ENCODE peak calls at places on chromosomes 5 and 9, in ten cellular contexts. One of them, this sample, is unnamed.

GRCh38 chr5:116759860-116760644 is 185.4 kb upstream of the SEMA6A start:
- DNase-seq in neural crest cell: no peak
- DNase-seq in mesendoderm: peak
- DNase-seq in Ammon's horn: no peak
- DNase-seq in hippocampal formation: no peak
- DNase-seq in activated CD4-positive, alpha-beta T cell treated with anti-CD3 and anti-CD28 coated beads for 1 hour: no peak
- DNase-seq in stimulated activated CD8-positive, alpha-beta memory T cell treated with anti-CD3 and anti-CD28 coated beads, Interleukin-7, amount 100 ng/mL, for 4 hours: no peak
- DNase-seq in non-pigmented ciliary epithelial cell: peak
- DNase-seq in activated T-helper 1 cell treated with anti-CD3 and anti-CD28 coated beads, Interleukin-12 subunit alpha, Interleukin-12 subunit beta, Interleukin-2, Interleukin-4 antibody, amounts not matched to agents 30 ng/mL and 10 ng/mL and 1 ng/mL, durations not matched to agents 14 hours and 24 hours and 36 hours: no peak
- DNase-seq in lung: no peak
- DNase-seq in this sample: no peak

GRCh38 chr5:162703914-162704313 is 636.3 kb downstream of the GABRG2 start:
- DNase-seq in stimulated activated CD8-positive, alpha-beta memory T cell treated with anti-CD3 and anti-CD28 coated beads, Interleukin-7, amount 100 ng/mL, for 4 hours: no peak
- DNase-seq in neural crest cell: no peak
- DNase-seq in activated CD4-positive, alpha-beta T cell treated with anti-CD3 and anti-CD28 coated beads for 1 hour: no peak
- DNase-seq in mesendoderm: peak
- DNase-seq in activated T-helper 1 cell treated with anti-CD3 and anti-CD28 coated beads, Interleukin-12 subunit alpha, Interleukin-12 subunit beta, Interleukin-2, Interleukin-4 antibody, amounts not matched to agents 30 ng/mL and 10 ng/mL and 1 ng/mL, durations not matched to agents 14 hours and 24 hours and 36 hours: no peak
- DNase-seq in Ammon's horn: no peak
- DNase-seq in non-pigmented ciliary epithelial cell: no peak
- DNase-seq in hippocampal formation: no peak
- DNase-seq in lung: no peak
- DNase-seq in this sample: no peak

GRCh38 chr5:96750110-96750822 is 57.5 kb downstream of the ERAP1 start:
- DNase-seq in mesendoderm: no peak
- DNase-seq in activated T-helper 1 cell treated with anti-CD3 and anti-CD28 coated beads, Interleukin-12 subunit alpha, Interleukin-12 subunit beta, Interleukin-2, Interleukin-4 antibody, amounts not matched to agents 30 ng/mL and 10 ng/mL and 1 ng/mL, durations not matched to agents 14 hours and 24 hours and 36 hours: no peak
- DNase-seq in stimulated activated CD8-positive, alpha-beta memory T cell treated with anti-CD3 and anti-CD28 coated beads, Interleukin-7, amount 100 ng/mL, for 4 hours: no peak
- DNase-seq in activated CD4-positive, alpha-beta T cell treated with anti-CD3 and anti-CD28 coated beads for 1 hour: no peak
- DNase-seq in hippocampal formation: no peak
- DNase-seq in lung: no peak
- DNase-seq in Ammon's horn: no peak
- DNase-seq in neural crest cell: no peak
- DNase-seq in non-pigmented ciliary epithelial cell: no peak
- DNase-seq in this sample: no peak

GRCh38 chr5:59071755-59072549 is 489.1 kb downstream of the RAB3C start:
- DNase-seq in lung: no peak
- DNase-seq in Ammon's horn: no peak
- DNase-seq in hippocampal formation: no peak
- DNase-seq in non-pigmented ciliary epithelial cell: no peak
- DNase-seq in stimulated activated CD8-positive, alpha-beta memory T cell treated with anti-CD3 and anti-CD28 coated beads, Interleukin-7, amount 100 ng/mL, for 4 hours: no peak
- DNase-seq in activated T-helper 1 cell treated with anti-CD3 and anti-CD28 coated beads, Interleukin-12 subunit alpha, Interleukin-12 subunit beta, Interleukin-2, Interleukin-4 antibody, amounts not matched to agents 30 ng/mL and 10 ng/mL and 1 ng/mL, durations not matched to agents 14 hours and 24 hours and 36 hours: no peak
- DNase-seq in activated CD4-positive, alpha-beta T cell treated with anti-CD3 and anti-CD28 coated beads for 1 hour: no peak
- DNase-seq in neural crest cell: no peak
- DNase-seq in mesendoderm: no peak
- DNase-seq in this sample: no peak

GRCh38 chr9:86821011-86821845 is 126.1 kb downstream of the GAS1 start:
- DNase-seq in stimulated activated CD8-positive, alpha-beta memory T cell treated with anti-CD3 and anti-CD28 coated beads, Interleukin-7, amount 100 ng/mL, for 4 hours: no peak
- DNase-seq in lung: no peak
- DNase-seq in mesendoderm: no peak
- DNase-seq in hippocampal formation: no peak
- DNase-seq in non-pigmented ciliary epithelial cell: peak
- DNase-seq in activated T-helper 1 cell treated with anti-CD3 and anti-CD28 coated beads, Interleukin-12 subunit alpha, Interleukin-12 subunit beta, Interleukin-2, Interleukin-4 antibody, amounts not matched to agents 30 ng/mL and 10 ng/mL and 1 ng/mL, durations not matched to agents 14 hours and 24 hours and 36 hours: no peak
- DNase-seq in Ammon's horn: no peak
- DNase-seq in activated CD4-positive, alpha-beta T cell treated with anti-CD3 and anti-CD28 coated beads for 1 hour: no peak
- DNase-seq in neural crest cell: no peak
- DNase-seq in this sample: no peak

GRCh38 chr5:172931001-172931536 is 28.2 kb upstream of the RPL26L1 start:
- DNase-seq in non-pigmented ciliary epithelial cell: peak
- DNase-seq in stimulated activated CD8-positive, alpha-beta memory T cell treated with anti-CD3 and anti-CD28 coated beads, Interleukin-7, amount 100 ng/mL, for 4 hours: no peak
- DNase-seq in activated CD4-positive, alpha-beta T cell treated with anti-CD3 and anti-CD28 coated beads for 1 hour: no peak
- DNase-seq in neural crest cell: no peak
- DNase-seq in Ammon's horn: no peak
- DNase-seq in activated T-helper 1 cell treated with anti-CD3 and anti-CD28 coated beads, Interleukin-12 subunit alpha, Interleukin-12 subunit beta, Interleukin-2, Interleukin-4 antibody, amounts not matched to agents 30 ng/mL and 10 ng/mL and 1 ng/mL, durations not matched to agents 14 hours and 24 hours and 36 hours: no peak
- DNase-seq in hippocampal formation: no peak
- DNase-seq in lung: no peak
- DNase-seq in mesendoderm: no peak
- DNase-seq in this sample: peak

GRCh38 chr9:3177362-3177761 is 333.5 kb upstream of the PUM3 start:
- DNase-seq in activated T-helper 1 cell treated with anti-CD3 and anti-CD28 coated beads, Interleukin-12 subunit alpha, Interleukin-12 subunit beta, Interleukin-2, Interleukin-4 antibody, amounts not matched to agents 30 ng/mL and 10 ng/mL and 1 ng/mL, durations not matched to agents 14 hours and 24 hours and 36 hours: no peak
- DNase-seq in lung: no peak
- DNase-seq in stimulated activated CD8-positive, alpha-beta memory T cell treated with anti-CD3 and anti-CD28 coated beads, Interleukin-7, amount 100 ng/mL, for 4 hours: no peak
- DNase-seq in neural crest cell: no peak
- DNase-seq in non-pigmented ciliary epithelial cell: no peak
- DNase-seq in hippocampal formation: no peak
- DNase-seq in Ammon's horn: no peak
- DNase-seq in mesendoderm: no peak
- DNase-seq in activated CD4-positive, alpha-beta T cell treated with anti-CD3 and anti-CD28 coated beads for 1 hour: no peak
- DNase-seq in this sample: no peak

GRCh38 chr5:54659651-54660050 is 142.1 kb downstream of the SNX18 start:
- DNase-seq in activated CD4-positive, alpha-beta T cell treated with anti-CD3 and anti-CD28 coated beads for 1 hour: no peak
- DNase-seq in lung: no peak
- DNase-seq in neural crest cell: no peak
- DNase-seq in non-pigmented ciliary epithelial cell: no peak
- DNase-seq in hippocampal formation: no peak
- DNase-seq in mesendoderm: no peak
- DNase-seq in Ammon's horn: no peak
- DNase-seq in activated T-helper 1 cell treated with anti-CD3 and anti-CD28 coated beads, Interleukin-12 subunit alpha, Interleukin-12 subunit beta, Interleukin-2, Interleukin-4 antibody, amounts not matched to agents 30 ng/mL and 10 ng/mL and 1 ng/mL, durations not matched to agents 14 hours and 24 hours and 36 hours: no peak
- DNase-seq in stimulated activated CD8-positive, alpha-beta memory T cell treated with anti-CD3 and anti-CD28 coated beads, Interleukin-7, amount 100 ng/mL, for 4 hours: no peak
- DNase-seq in this sample: no peak

GRCh38 chr5:169190860-169191259 is 110.1 kb downstream of the SLIT3 start:
- DNase-seq in activated T-helper 1 cell treated with anti-CD3 and anti-CD28 coated beads, Interleukin-12 subunit alpha, Interleukin-12 subunit beta, Interleukin-2, Interleukin-4 antibody, amounts not matched to agents 30 ng/mL and 10 ng/mL and 1 ng/mL, durations not matched to agents 14 hours and 24 hours and 36 hours: no peak
- DNase-seq in lung: no peak
- DNase-seq in stimulated activated CD8-positive, alpha-beta memory T cell treated with anti-CD3 and anti-CD28 coated beads, Interleukin-7, amount 100 ng/mL, for 4 hours: no peak
- DNase-seq in mesendoderm: no peak
- DNase-seq in neural crest cell: no peak
- DNase-seq in hippocampal formation: no peak
- DNase-seq in non-pigmented ciliary epithelial cell: no peak
- DNase-seq in Ammon's horn: no peak
- DNase-seq in activated CD4-positive, alpha-beta T cell treated with anti-CD3 and anti-CD28 coated beads for 1 hour: no peak
- DNase-seq in this sample: no peak

GRCh38 chr5:103498211-103498610 is 64.4 kb downstream of the NUDT12 start:
- DNase-seq in non-pigmented ciliary epithelial cell: no peak
- DNase-seq in hippocampal formation: no peak
- DNase-seq in activated CD4-positive, alpha-beta T cell treated with anti-CD3 and anti-CD28 coated beads for 1 hour: no peak
- DNase-seq in mesendoderm: no peak
- DNase-seq in neural crest cell: no peak
- DNase-seq in lung: no peak
- DNase-seq in stimulated activated CD8-positive, alpha-beta memory T cell treated with anti-CD3 and anti-CD28 coated beads, Interleukin-7, amount 100 ng/mL, for 4 hours: no peak
- DNase-seq in activated T-helper 1 cell treated with anti-CD3 and anti-CD28 coated beads, Interleukin-12 subunit alpha, Interleukin-12 subunit beta, Interleukin-2, Interleukin-4 antibody, amounts not matched to agents 30 ng/mL and 10 ng/mL and 1 ng/mL, durations not matched to agents 14 hours and 24 hours and 36 hours: no peak
- DNase-seq in Ammon's horn: no peak
- DNase-seq in this sample: no peak

GRCh38 chr5:148437249-148437648 is 53.5 kb downstream of the FBXO38 start:
- DNase-seq in hippocampal formation: no peak
- DNase-seq in neural crest cell: no peak
- DNase-seq in Ammon's horn: no peak
- DNase-seq in lung: no peak
- DNase-seq in non-pigmented ciliary epithelial cell: no peak
- DNase-seq in stimulated activated CD8-positive, alpha-beta memory T cell treated with anti-CD3 and anti-CD28 coated beads, Interleukin-7, amount 100 ng/mL, for 4 hours: no peak
- DNase-seq in mesendoderm: no peak
- DNase-seq in activated CD4-positive, alpha-beta T cell treated with anti-CD3 and anti-CD28 coated beads for 1 hour: no peak
- DNase-seq in activated T-helper 1 cell treated with anti-CD3 and anti-CD28 coated beads, Interleukin-12 subunit alpha, Interleukin-12 subunit beta, Interleukin-2, Interleukin-4 antibody, amounts not matched to agents 30 ng/mL and 10 ng/mL and 1 ng/mL, durations not matched to agents 14 hours and 24 hours and 36 hours: no peak
- DNase-seq in this sample: no peak

GRCh38 chr5:103256178-103256577 is 2.4 kb upstream of the MACIR start:
- DNase-seq in mesendoderm: peak
- DNase-seq in activated CD4-positive, alpha-beta T cell treated with anti-CD3 and anti-CD28 coated beads for 1 hour: no peak
- DNase-seq in neural crest cell: no peak
- DNase-seq in lung: no peak
- DNase-seq in non-pigmented ciliary epithelial cell: no peak
- DNase-seq in activated T-helper 1 cell treated with anti-CD3 and anti-CD28 coated beads, Interleukin-12 subunit alpha, Interleukin-12 subunit beta, Interleukin-2, Interleukin-4 antibody, amounts not matched to agents 30 ng/mL and 10 ng/mL and 1 ng/mL, durations not matched to agents 14 hours and 24 hours and 36 hours: no peak
- DNase-seq in Ammon's horn: peak
- DNase-seq in hippocampal formation: peak
- DNase-seq in stimulated activated CD8-positive, alpha-beta memory T cell treated with anti-CD3 and anti-CD28 coated beads, Interleukin-7, amount 100 ng/mL, for 4 hours: no peak
- DNase-seq in this sample: no peak

GRCh38 chr5:126948453-126948852 is 81.9 kb downstream of the MARCHF3 start:
- DNase-seq in mesendoderm: no peak
- DNase-seq in activated T-helper 1 cell treated with anti-CD3 and anti-CD28 coated beads, Interleukin-12 subunit alpha, Interleukin-12 subunit beta, Interleukin-2, Interleukin-4 antibody, amounts not matched to agents 30 ng/mL and 10 ng/mL and 1 ng/mL, durations not matched to agents 14 hours and 24 hours and 36 hours: no peak
- DNase-seq in stimulated activated CD8-positive, alpha-beta memory T cell treated with anti-CD3 and anti-CD28 coated beads, Interleukin-7, amount 100 ng/mL, for 4 hours: no peak
- DNase-seq in Ammon's horn: no peak
- DNase-seq in hippocampal formation: no peak
- DNase-seq in activated CD4-positive, alpha-beta T cell treated with anti-CD3 and anti-CD28 coated beads for 1 hour: no peak
- DNase-seq in neural crest cell: no peak
- DNase-seq in lung: no peak
- DNase-seq in non-pigmented ciliary epithelial cell: no peak
- DNase-seq in this sample: no peak

GRCh38 chr9:114400219-114400618 is 12.4 kb upstream of the AKNA start:
- DNase-seq in non-pigmented ciliary epithelial cell: no peak
- DNase-seq in activated T-helper 1 cell treated with anti-CD3 and anti-CD28 coated beads, Interleukin-12 subunit alpha, Interleukin-12 subunit beta, Interleukin-2, Interleukin-4 antibody, amounts not matched to agents 30 ng/mL and 10 ng/mL and 1 ng/mL, durations not matched to agents 14 hours and 24 hours and 36 hours: no peak
- DNase-seq in stimulated activated CD8-positive, alpha-beta memory T cell treated with anti-CD3 and anti-CD28 coated beads, Interleukin-7, amount 100 ng/mL, for 4 hours: no peak
- DNase-seq in activated CD4-positive, alpha-beta T cell treated with anti-CD3 and anti-CD28 coated beads for 1 hour: no peak
- DNase-seq in Ammon's horn: no peak
- DNase-seq in neural crest cell: no peak
- DNase-seq in lung: no peak
- DNase-seq in hippocampal formation: no peak
- DNase-seq in mesendoderm: no peak
- DNase-seq in this sample: no peak

GRCh38 chr9:134848504-134848903 is 32.1 kb upstream of the FCN2 start:
- DNase-seq in non-pigmented ciliary epithelial cell: no peak
- DNase-seq in neural crest cell: no peak
- DNase-seq in stimulated activated CD8-positive, alpha-beta memory T cell treated with anti-CD3 and anti-CD28 coated beads, Interleukin-7, amount 100 ng/mL, for 4 hours: no peak
- DNase-seq in activated CD4-positive, alpha-beta T cell treated with anti-CD3 and anti-CD28 coated beads for 1 hour: no peak
- DNase-seq in mesendoderm: no peak
- DNase-seq in Ammon's horn: no peak
- DNase-seq in lung: no peak
- DNase-seq in hippocampal formation: no peak
- DNase-seq in activated T-helper 1 cell treated with anti-CD3 and anti-CD28 coated beads, Interleukin-12 subunit alpha, Interleukin-12 subunit beta, Interleukin-2, Interleukin-4 antibody, amounts not matched to agents 30 ng/mL and 10 ng/mL and 1 ng/mL, durations not matched to agents 14 hours and 24 hours and 36 hours: no peak
- DNase-seq in this sample: no peak

GRCh38 chr9:5714501-5715401 is 85.8 kb downstream of the RIC1 start:
- DNase-seq in hippocampal formation: no peak
- DNase-seq in neural crest cell: no peak
- DNase-seq in Ammon's horn: no peak
- DNase-seq in non-pigmented ciliary epithelial cell: no peak
- DNase-seq in activated T-helper 1 cell treated with anti-CD3 and anti-CD28 coated beads, Interleukin-12 subunit alpha, Interleukin-12 subunit beta, Interleukin-2, Interleukin-4 antibody, amounts not matched to agents 30 ng/mL and 10 ng/mL and 1 ng/mL, durations not matched to agents 14 hours and 24 hours and 36 hours: no peak
- DNase-seq in mesendoderm: peak
- DNase-seq in stimulated activated CD8-positive, alpha-beta memory T cell treated with anti-CD3 and anti-CD28 coated beads, Interleukin-7, amount 100 ng/mL, for 4 hours: no peak
- DNase-seq in activated CD4-positive, alpha-beta T cell treated with anti-CD3 and anti-CD28 coated beads for 1 hour: no peak
- DNase-seq in lung: no peak
- DNase-seq in this sample: no peak